ENCODE peak calls at places on chromosomes 4 and X, in eight cellular contexts. S is HFFc6; G is activated CD4-positive, alpha-beta T cell treated with anti-CD3 and anti-CD28 coated beads for 48 hours; C is GM13976; W is fibroblast of the conjunctiva; A is nephron progenitor cell; L is activated T-cell treated with anti-CD3 and anti-CD28 coated beads for 1 hour; V is right cardiac atrium. K is an unnamed sample.

GRCh38 chr4:189202869-189203271 is 737.8 kb upstream of the FRG1 start:
- DNase-seq in S (peak), G (no peak), C (no peak), W (no peak), A (no peak), L (no peak), V (no peak), K (peak)

GRCh38 chrX:15107367-15107988 is 162.4 kb downstream of the ASB9 start:
- DNase-seq in S (no peak), G (no peak), C (no peak), W (no peak), A (no peak), L (no peak), V (no peak), K (no peak)

GRCh38 chrX:103187953-103188475 is 26.9 kb upstream of the BEX4 start:
- DNase-seq in S (peak), G (no peak), C (no peak), W (no peak), A (no peak), L (no peak), V (no peak), K (peak)

GRCh38 chr4:104905546-104905945 is 241.1 kb upstream of the TET2 start:
- DNase-seq in S (no peak), G (no peak), C (no peak), W (no peak), A (no peak), L (no peak), V (no peak), K (peak)

GRCh38 chr4:26936284-26937065 is 75.8 kb downstream of the STIM2 start:
- DNase-seq in S (no peak), G (no peak), C (no peak), W (no peak), A (no peak), L (no peak), V (no peak), K (peak)

GRCh38 chr4:150457802-150458201 is 124.1 kb upstream of the MAB21L2 start:
- DNase-seq in S (no peak), G (no peak), C (no peak), W (no peak), A (no peak), L (no peak), V (no peak), K (no peak)

GRCh38 chrX:22760513-22761057 is 239.2 kb upstream of the DDX53 start:
- DNase-seq in S (no peak), G (no peak), C (no peak), W (no peak), A (no peak), L (no peak), V (no peak), K (peak)

GRCh38 chrX:1421433-1422134 is 29.7 kb upstream of the SLC25A6 start:
- DNase-seq in S (no peak), G (peak), C (no peak), W (no peak), A (no peak), L (no peak), V (no peak), K (no peak)

GRCh38 chrX:130826249-130826648 is 76.8 kb downstream of the ENOX2 start:
- DNase-seq in S (no peak), G (no peak), C (no peak), W (no peak), A (no peak), L (no peak), V (no peak), K (no peak)

GRCh38 chr4:55592014-55592413 is at the start of gene PDCL2:
- DNase-seq in S (no peak), G (no peak), C (no peak), W (no peak), A (peak), L (no peak), V (peak), K (peak)

GRCh38 chr4:141575884-141576283 is 60.5 kb upstream of the IL15 start:
- DNase-seq in S (no peak), G (no peak), C (no peak), W (peak), A (no peak), L (no peak), V (no peak), K (no peak)

GRCh38 chr4:106409901-106410889 is 41.6 kb upstream of the GIMD1 start:
- DNase-seq in S (peak), G (no peak), C (no peak), W (no peak), A (no peak), L (no peak), V (no peak), K (no peak)

GRCh38 chr4:158821228-158822009 is 52.6 kb downstream of the FNIP2 start:
- DNase-seq in S (peak), G (peak), C (no peak), W (no peak), A (no peak), L (no peak), V (no peak), K (no peak)

GRCh38 chr4:181819951-181820350 is 423.3 kb upstream of the TENM3 start:
- DNase-seq in S (no peak), G (no peak), C (no peak), W (no peak), A (no peak), L (no peak), V (no peak), K (peak)

GRCh38 chrX:115898382-115899001 is 272.1 kb upstream of the AGTR2 start:
- DNase-seq in S (no peak), G (no peak), C (peak), W (peak), A (no peak), L (no peak), V (peak), K (no peak)

GRCh38 chr4:15654556-15655222 is 468 bp downstream of the FBXL5 start:
- DNase-seq in S (peak), G (peak), C (peak), W (no peak), A (no peak), L (peak), V (peak), K (peak)

GRCh38 chr4:23717528-23718248 is 172.2 kb downstream of the PPARGC1A start:
- DNase-seq in S (peak), G (peak), C (peak), W (peak), A (no peak), L (no peak), V (no peak), K (peak)

GRCh38 chrX:15973299-15973698 is 118.7 kb upstream of the AP1S2 start:
- DNase-seq in S (peak), G (peak), C (peak), W (no peak), A (no peak), L (no peak), V (no peak), K (peak)

GRCh38 chr4:162352580-162353107 is 188.8 kb upstream of the FSTL5 start:
- DNase-seq in S (no peak), G (no peak), C (no peak), W (no peak), A (no peak), L (no peak), V (no peak), K (no peak)

GRCh38 chr4:138611721-138612120 is 369.6 kb upstream of the SLC7A11 start:
- DNase-seq in S (no peak), G (no peak), C (no peak), W (no peak), A (no peak), L (no peak), V (no peak), K (no peak)

GRCh38 chr4:55183926-55184599 is 58.7 kb upstream of the KDR start:
- DNase-seq in S (peak), G (peak), C (no peak), W (peak), A (no peak), L (no peak), V (no peak), K (no peak)

GRCh38 chr4:56197387-56197786 is 189.9 kb downstream of the AASDH start:
- DNase-seq in S (no peak), G (no peak), C (no peak), W (no peak), A (no peak), L (no peak), V (no peak), K (no peak)

GRCh38 chr4:125739760-125740159 is 425.0 kb downstream of the FAT4 start:
- DNase-seq in S (no peak), G (no peak), C (no peak), W (no peak), A (no peak), L (no peak), V (peak), K (peak)

GRCh38 chr4:78768447-78769177 is 7.5 kb upstream of the BMP2K start:
- DNase-seq in S (peak), G (no peak), C (no peak), W (no peak), A (no peak), L (no peak), V (no peak), K (peak)

GRCh38 chrX:123731258-123731986 is 1.4 kb downstream of the THOC2 start:
- DNase-seq in S (no peak), G (peak), C (no peak), W (no peak), A (peak), L (no peak), V (no peak), K (peak)

GRCh38 chr4:97238956-97239698 is 904.1 kb downstream of the STPG2 start:
- DNase-seq in S (no peak), G (no peak), C (no peak), W (no peak), A (peak), L (no peak), V (no peak), K (no peak)

K was measured in left kidney.